ENCODE peak calls at places on chromosomes 4 and X, in six cellular contexts. K, A, R, S, I and X are unnamed samples.
A peak's percentile ranks its signal among the peaks of the same experiment; 100 is the strongest.

GRCh38 chr4:72564184-72564583 is 4.8 kb downstream of the ADAMTS3 start:
- DNase-seq in S (peak; percentile 67), A (no peak), K (no peak), R (no peak), I (no peak), X (no peak)

GRCh38 chr4:78960926-78961325 is 21.7 kb upstream of the PAQR3 start:
- DNase-seq in A (no peak), K (no peak), R (no peak), I (no peak), S (no peak), X (no peak)

GRCh38 chrX:148500428-148501120 is at the start of gene AFF2:
- DNase-seq in A (peak; percentile 50), S (peak; percentile 16), I (peak; percentile 62), K (peak; percentile 79), R (peak; percentile 41), X (peak; percentile 18)

GRCh38 chrX:46572295-46572936 is 1.1 kb upstream of the CHST7 start:
- DNase-seq in I (no peak), K (peak; percentile 13), A (no peak), R (peak; percentile 69), S (no peak), X (no peak)

GRCh38 chrX:18543738-18544137 is 118.3 kb downstream of the CDKL5 start:
- DNase-seq in A (no peak), S (no peak), K (peak; percentile 34), R (peak; percentile 1), I (no peak), X (no peak)

GRCh38 chrX:41634284-41634683 is 54.5 kb upstream of the GPR34 start:
- DNase-seq in A (no peak), S (peak; percentile 70), R (peak; percentile 2), K (peak; percentile 16), I (no peak), X (no peak)

GRCh38 chrX:135596495-135596894 is 76.0 kb downstream of the INTS6L start:
- DNase-seq in K (peak; percentile 68), R (peak; percentile 27), I (peak; percentile 59), S (peak; percentile 34), A (peak; percentile 39), X (peak; percentile 30)

GRCh38 chr4:26907731-26908599 is 47.3 kb downstream of the STIM2 start:
- DNase-seq in K (no peak), S (no peak), A (no peak), I (no peak), R (no peak), X (no peak)

GRCh38 chr4:176718881-176719280 is 73.8 kb downstream of the VEGFC start:
- DNase-seq in I (no peak), R (no peak), K (no peak), S (no peak), A (no peak), X (no peak)

GRCh38 chr4:78650106-78651021 is 98.8 kb downstream of the ANXA3 start:
- DNase-seq in K (peak; percentile 45), I (no peak), S (peak; percentile 91), A (no peak), R (no peak), X (no peak)

GRCh38 chrX:48475295-48475694 is 704 bp upstream of the FTSJ1 start:
- DNase-seq in R (no peak), S (no peak), A (no peak), I (no peak), K (peak; percentile 50), X (no peak)

DNA sequence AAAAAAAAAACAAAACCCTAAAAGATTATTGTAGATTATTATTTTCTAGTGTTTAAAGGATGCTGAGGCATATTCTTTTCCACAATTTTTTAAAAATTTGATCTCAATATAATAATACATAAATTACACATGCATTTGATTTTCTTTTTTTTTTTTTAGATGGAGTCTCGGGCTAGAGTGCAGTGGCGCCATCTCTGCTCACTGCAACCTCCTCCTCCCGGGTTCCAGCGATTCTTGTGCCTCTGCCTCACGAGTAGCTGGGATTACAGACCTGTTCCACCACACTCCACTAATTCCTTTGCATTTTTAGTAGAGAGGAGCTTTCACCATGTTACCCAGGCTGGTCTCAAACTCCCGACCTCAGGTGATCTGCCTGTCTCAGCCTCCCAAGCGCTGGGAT is 83.5 kb upstream of the TSPAN5 start:
- DNase-seq in K (no peak), A (no peak), I (no peak), S (no peak), R (no peak), X (no peak)
- TF ChIP-seq CTCF in K (no peak), A (no peak), I (no peak), S (no peak), R (no peak), X (no peak)

DNA sequence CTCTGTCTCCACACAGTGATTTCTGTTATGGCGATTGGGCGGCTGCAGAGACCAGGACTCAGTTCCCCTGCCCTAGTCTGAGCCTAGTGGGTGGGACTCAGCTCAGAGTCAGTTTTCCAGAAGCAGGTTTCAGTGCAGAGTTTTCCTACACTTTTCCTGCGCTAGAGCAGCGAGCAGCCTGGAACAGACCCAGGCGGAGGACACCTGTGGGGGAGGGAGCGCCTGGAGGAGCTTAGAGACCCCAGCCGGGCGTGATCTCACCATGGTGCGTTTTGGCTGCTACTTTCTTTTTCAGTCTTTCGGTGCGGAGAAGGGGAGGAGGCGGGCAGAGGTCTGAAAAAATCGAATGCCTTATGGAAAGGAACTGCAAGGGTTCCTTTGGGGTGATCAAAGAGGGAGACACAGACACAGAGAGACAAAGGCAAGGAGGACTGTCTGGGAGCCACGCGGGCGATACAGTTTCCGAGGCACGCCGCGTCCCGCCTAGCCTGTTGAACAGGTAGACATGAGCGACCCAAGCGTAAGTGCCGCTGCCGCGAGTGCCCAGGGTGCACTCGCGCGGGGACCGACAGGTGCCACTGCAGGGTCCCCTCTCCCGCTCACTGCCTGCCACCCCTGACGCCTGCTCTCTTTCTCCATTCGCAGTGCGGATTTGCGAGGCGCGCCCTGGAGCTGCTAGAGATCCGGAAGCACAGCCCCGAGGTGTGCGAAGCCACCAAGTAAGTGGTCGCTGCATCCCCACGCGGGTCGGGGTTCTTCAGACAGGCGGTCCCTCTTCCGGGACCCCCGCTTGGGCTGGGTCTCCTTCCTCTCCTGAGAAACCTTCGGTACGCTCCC is at the start of gene GUCY1A1:
- DNase-seq in A (no peak), K (no peak), R (peak; percentile 78), I (peak; percentile 55), S (no peak), X (no peak)
- TF ChIP-seq CTCF in A (no peak), K (no peak), R (no peak), I (no peak), S (no peak), X (no peak)

DNA sequence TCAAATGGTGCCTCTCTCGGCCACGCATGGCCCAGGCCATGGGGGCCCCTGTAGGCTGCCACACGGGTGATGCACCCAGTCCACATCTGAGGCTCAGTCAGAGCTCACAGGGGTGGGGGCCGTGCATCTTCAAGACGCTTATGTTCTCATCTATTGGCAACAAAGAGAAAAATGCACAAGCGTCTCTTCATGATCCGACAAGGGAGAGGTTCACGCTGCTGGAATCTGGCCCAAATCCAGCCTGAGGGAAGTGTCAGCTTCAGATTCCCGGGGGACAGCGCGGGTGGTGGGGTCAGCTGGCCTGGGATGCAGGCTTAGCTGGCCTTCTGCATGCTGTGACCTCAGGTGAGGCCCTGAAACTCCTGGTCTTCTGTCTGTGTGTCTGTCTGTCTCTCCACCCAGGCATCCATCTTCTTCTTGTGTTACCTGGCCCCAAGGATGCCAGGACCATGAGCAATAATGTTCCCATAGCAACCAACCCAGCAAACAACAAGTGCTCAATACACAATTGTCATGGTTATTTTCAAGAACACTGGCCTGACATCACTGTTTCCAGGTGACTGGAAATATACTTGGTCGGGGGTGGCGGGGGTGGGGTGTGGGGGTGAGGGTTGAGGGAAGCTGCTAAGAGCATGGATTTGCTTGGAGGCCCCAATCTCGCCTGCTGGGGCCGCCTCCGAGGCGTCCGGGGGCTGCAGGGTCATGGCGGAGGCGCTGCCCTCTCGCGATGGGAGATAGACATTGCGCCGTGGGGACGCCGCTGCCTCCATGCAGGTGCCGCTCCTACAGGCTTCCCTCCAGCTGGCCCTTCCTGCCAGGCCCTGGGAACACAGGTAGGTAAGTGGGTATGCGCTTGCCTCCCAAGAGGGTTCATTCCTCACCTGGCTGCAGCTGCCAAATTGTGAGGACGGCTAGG is 48.3 kb downstream of the ABLIM2 start:
- DNase-seq in A (no peak), I (peak; percentile 60), R (peak; percentile 18), K (peak; percentile 35), S (no peak), X (no peak)
- TF ChIP-seq CTCF in A (no peak), I (peak; percentile 51), R (peak; percentile 28), K (peak; percentile 29), S (no peak), X (no peak)

GRCh38 chr4:183249854-183250253 is 70.2 kb downstream of the CLDN22 start:
- DNase-seq in A (no peak), I (no peak), S (peak; percentile 58), K (peak; percentile 51), R (peak; percentile 20), X (no peak)
- TF ChIP-seq CTCF in A (no peak), I (peak; percentile 23), S (peak; percentile 37), K (peak; percentile 23), R (peak; percentile 15), X (no peak)

GRCh38 chr4:189804884-189805283 is 135.8 kb upstream of the FRG1 start:
- DNase-seq in I (no peak), A (no peak), R (no peak), K (no peak), S (no peak), X (no peak)

GRCh38 chr4:189800545-189801088 is 140.1 kb upstream of the FRG1 start:
- DNase-seq in R (no peak), K (no peak), S (no peak), I (no peak), A (no peak), X (no peak)

GRCh38 chr4:189806506-189806905 is 134.2 kb upstream of the FRG1 start:
- DNase-seq in A (no peak), S (no peak), R (no peak), I (no peak), K (no peak), X (no peak)

GRCh38 chr4:189807031-189807430 is 133.6 kb upstream of the FRG1 start:
- DNase-seq in I (no peak), R (no peak), K (no peak), S (no peak), A (no peak), X (no peak)

DNA sequence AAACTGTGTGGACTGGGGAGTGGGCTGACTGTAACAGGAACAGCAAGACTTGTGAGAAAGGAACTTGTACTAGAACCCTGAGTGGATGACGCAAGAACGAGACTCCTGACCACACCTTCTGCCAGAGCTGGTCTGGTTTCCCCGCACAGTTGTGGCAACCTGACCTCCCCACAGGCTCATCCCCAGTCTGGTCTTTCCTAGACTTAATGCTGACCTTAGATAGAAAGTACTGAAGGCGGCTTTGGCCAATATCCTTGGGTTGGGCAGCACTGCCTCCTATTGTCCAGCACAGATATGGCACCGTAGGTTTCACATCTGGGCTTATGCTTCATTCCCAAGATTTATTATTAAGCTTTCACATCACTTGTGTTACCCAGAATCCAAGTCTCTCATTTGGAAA is 137.8 kb upstream of the FRG1 start:
- DNase-seq in A (no peak), K (peak; percentile 49), S (no peak), R (no peak), I (no peak), X (no peak)
- TF ChIP-seq CTCF in A (no peak), K (peak; percentile 56), S (no peak), R (no peak), I (no peak), X (no peak)